ENCODE peak calls at places on chromosomes 4 and X, in five cellular contexts. O is adrenal gland, G is left ventricle myocardium inferior, I is esophagus muscularis mucosa, K is HCT116. M is an unnamed sample.

GRCh38 chr4:52873191-52873590 is 11.1 kb downstream of the RASL11B start:
- DNase-seq in O (no peak), I (no peak), G (no peak), K (peak; percentile 13), M (no peak)

GRCh38 chr4:55781809-55782208 is 37.8 kb upstream of the EXOC1L start:
- DNase-seq in O (no peak), G (no peak), I (no peak), K (no peak), M (no peak)

GRCh38 chr4:124414641-124415040 is 297.9 kb downstream of the ANKRD50 start:
- DNase-seq in O (no peak), G (no peak), K (no peak), I (no peak), M (no peak)

GRCh38 chr4:88320780-88321373 is 36.5 kb upstream of the PPM1K start:
- DNase-seq in I (no peak), O (no peak), G (peak; percentile 17), K (no peak), M (peak; percentile 51)

GRCh38 chr4:83932996-83933395 is 397.1 kb downstream of the GPAT3 start:
- DNase-seq in K (no peak), I (no peak), O (no peak), G (no peak), M (no peak)

GRCh38 chr4:3283916-3284315 is 8.9 kb upstream of the RGS12 start:
- DNase-seq in O (no peak), K (no peak), I (no peak), G (no peak), M (no peak)

GRCh38 chr4:87555751-87556619 is 26.8 kb upstream of the SPARCL1 start:
- DNase-seq in I (peak; percentile 87), K (no peak), G (no peak), O (peak; percentile 68), M (no peak)

GRCh38 chr4:55611358-55612059 is 19.5 kb upstream of the PDCL2 start:
- DNase-seq in O (no peak), K (no peak), G (no peak), I (no peak), M (no peak)

GRCh38 chr4:5890063-5890727 is 2.7 kb downstream of the CRMP1 start:
- DNase-seq in G (no peak), O (no peak), I (no peak), K (no peak), M (no peak)

GRCh38 chrX:72107320-72107719 is 24.4 kb downstream of the RTL5 start:
- DNase-seq in G (no peak), K (no peak), I (no peak), O (no peak), M (no peak)

GRCh38 chrX:153526801-153527599 is 9.6 kb downstream of the ATP2B3 start:
- DNase-seq in K (no peak), I (no peak), O (no peak), G (no peak), M (no peak)

GRCh38 chr4:25527044-25527443 is 128.6 kb upstream of the SLC34A2 start:
- DNase-seq in O (no peak), G (no peak), K (no peak), I (no peak), M (no peak)

GRCh38 chrX:140712413-140713173 is 3.0 kb downstream of the LINC00632 start:
- DNase-seq in O (no peak), I (no peak), G (peak; percentile 39), K (no peak), M (peak; percentile 68)

GRCh38 chr4:156906325-156906724 is 65.3 kb downstream of the PDGFC start:
- DNase-seq in I (no peak), O (no peak), G (no peak), K (no peak), M (no peak)

GRCh38 chr4:127549521-127549920 is 83.2 kb upstream of the INTU start:
- DNase-seq in K (no peak), O (no peak), I (no peak), G (no peak), M (no peak)

GRCh38 chr4:124065941-124066340 is 646.6 kb downstream of the ANKRD50 start:
- DNase-seq in O (no peak), G (no peak), K (no peak), I (no peak), M (no peak)

GRCh38 chrX:132631579-132632232 is 142.9 kb upstream of the MBNL3 start:
- DNase-seq in K (no peak), G (no peak), O (no peak), I (no peak), M (no peak)

GRCh38 chr4:4492161-4492847 is 49.5 kb downstream of the STX18 start:
- DNase-seq in I (no peak), K (no peak), G (no peak), O (no peak), M (no peak)

GRCh38 chr4:13528823-13529129 is 15.5 kb downstream of the NKX3-2 start:
- DNase-seq in O (no peak), G (no peak), I (no peak), K (no peak), M (no peak)
- H3K27me3 ChIP-seq in O (peaks cover 88% of the 10 kb centered on the region), G (peaks cover 100% of the 10 kb centered on the region), I (no peaks in the 10 kb centered on the region), K (no peaks in the 10 kb centered on the region), M (peaks cover 98% of the 10 kb centered on the region)

DNA sequence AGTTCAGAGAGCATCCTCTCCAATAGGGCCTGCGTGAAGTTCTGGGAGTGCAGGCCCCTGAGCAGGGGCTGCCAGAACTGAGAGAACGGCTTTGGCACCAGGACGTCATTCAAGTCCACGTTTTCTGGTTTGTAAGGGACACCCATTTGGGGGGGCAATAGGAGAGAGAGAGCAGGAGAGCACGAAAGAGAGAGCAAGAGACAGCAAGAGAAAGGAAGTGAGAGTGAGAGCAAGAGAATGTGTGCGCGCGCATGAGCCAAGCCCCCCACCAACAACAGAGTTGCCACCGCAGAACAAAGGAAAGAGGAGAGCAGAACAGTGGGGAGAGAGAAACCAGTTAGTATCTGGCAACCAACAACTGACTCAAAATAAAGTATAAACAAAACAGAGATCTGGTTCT is 10.4 kb downstream of the LAS1L start:
- DNase-seq in I (no peak), O (no peak), G (no peak), K (no peak), M (no peak)
- TF ChIP-seq CTCF in I (no peak), O (no peak), G (no peak), K (no peak), M (no peak)

GRCh38 chrX:73215263-73215662 is 612 bp upstream of the NAP1L2 start:
- DNase-seq in O (no peak), G (no peak), I (no peak), K (no peak), M (no peak)
- H3K4me3 ChIP-seq in O (peak overlapping the region; percentile 45), G (peak overlapping the region; percentile 69), I (peak overlapping the region; percentile 65), K (no peak overlapping the region), M (peak overlapping the region; percentile 55)

GRCh38 chr4:184824081-184824775 is 1.5 kb downstream of the ACSL1 start:
- DNase-seq in K (no peak), G (no peak), O (no peak), I (no peak), M (no peak)

GRCh38 chr4:184822356-184822755 is 3.4 kb downstream of the ACSL1 start:
- DNase-seq in G (no peak), I (no peak), K (no peak), O (no peak), M (no peak)

GRCh38 chr4:184826315-184827266 is 823 bp upstream of the ACSL1 start:
- DNase-seq in O (peak; percentile 36), K (no peak), G (peak; percentile 47), I (no peak), M (peak; percentile 76)

GRCh38 chr4:184824776-184825393 is 883 bp downstream of the ACSL1 start:
- DNase-seq in G (no peak), O (no peak), I (no peak), K (no peak), M (no peak)

DNA sequence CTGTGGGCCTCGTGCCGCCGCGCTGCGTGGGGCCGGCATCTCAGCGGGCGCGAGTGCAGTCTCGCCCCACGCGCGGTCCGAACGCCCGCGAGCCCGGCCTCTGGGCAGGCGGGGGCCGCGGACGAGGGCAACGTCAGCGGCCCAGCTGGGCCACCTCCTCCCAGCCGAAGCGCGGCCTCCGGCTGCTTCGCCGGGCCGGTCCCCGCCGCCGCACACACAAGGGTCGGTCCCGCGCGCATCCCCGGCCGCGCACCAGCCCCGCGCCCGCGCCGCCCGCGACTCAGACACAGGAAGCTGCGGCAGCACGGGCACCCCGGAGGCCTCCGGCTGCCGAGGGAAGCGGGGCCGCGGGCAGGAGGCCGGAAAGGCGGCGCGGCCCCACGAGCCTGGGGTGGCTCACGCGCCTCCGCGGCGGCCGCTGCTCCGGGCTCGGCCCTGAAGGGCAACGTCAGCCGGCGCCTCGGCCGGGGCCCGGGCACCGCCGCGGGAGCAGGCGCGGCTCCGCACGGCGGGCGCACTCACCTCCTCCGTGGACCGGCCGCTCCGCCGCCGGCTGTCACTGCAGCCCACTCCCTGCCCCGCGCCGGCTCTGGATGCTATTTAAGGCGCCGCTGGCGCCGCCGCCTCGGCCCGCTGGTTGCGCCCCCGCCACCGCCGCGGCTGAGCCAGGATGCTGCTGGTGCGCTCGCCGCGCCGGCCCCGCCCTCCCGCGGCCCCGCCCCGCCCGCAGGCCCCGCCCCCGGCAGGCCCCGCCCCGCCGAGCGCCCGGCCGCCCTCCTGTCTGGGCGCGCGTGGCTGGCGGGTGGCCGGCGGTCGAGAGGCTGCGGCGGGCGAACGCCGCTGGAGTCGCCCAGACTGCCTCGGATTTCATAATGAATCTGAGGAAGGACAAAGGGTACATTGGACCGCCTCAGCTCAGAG is at the start of gene ACSL1:
- DNase-seq in I (no peak), O (peak; percentile 78), K (no peak), G (peak; percentile 87), M (peak; percentile 92)
- H3K27me3 ChIP-seq in I (no peaks in the 10 kb centered on the region), O (no peaks in the 10 kb centered on the region), K (no peaks in the 10 kb centered on the region), G (no peaks in the 10 kb centered on the region), M (no peaks in the 10 kb centered on the region)

DNA sequence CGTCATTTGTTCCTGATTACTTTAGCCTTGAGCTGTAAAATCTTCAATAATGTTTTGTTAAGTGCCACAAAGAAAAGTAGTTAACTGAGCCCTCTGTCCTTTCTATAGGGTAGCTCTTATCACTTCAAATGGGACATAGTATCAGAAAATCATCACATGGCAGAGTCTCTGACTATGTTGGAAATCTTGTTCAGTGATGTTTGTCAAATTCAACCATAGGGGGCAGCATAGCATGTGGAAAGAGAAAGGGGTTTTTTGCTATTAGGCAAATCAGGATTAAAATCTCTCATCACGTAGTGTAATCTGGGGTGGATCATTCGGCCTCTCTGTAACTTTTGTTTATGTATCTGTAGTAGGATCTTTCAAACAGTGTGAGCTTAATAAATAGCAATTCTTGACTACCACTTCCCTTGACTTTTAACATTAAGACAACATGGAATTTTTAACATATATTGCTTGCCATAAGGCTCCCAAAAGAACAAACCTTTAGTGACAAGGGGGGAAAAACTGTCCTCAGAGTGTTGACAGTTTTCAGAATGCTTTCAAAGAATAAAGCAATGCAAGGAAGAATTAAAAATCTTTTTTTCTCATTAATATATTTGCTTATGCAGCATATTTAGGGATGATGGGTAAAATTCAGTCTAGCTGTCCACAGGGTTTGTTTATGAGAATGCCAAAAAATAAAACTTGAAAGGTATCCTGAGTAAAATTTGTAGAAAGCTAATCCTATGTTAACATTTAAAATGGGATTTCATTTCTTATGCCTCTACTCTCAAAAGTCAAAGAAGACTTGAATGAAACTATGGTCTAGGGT is 127.2 kb downstream of the FBXW7 start:
- DNase-seq in G (no peak), K (peak; percentile 15), I (no peak), O (no peak), M (no peak)
- TF ChIP-seq CTCF in G (peak; percentile 63), K (peak; percentile 64), I (peak; percentile 49), O (peak; percentile 53), M (peak; percentile 59)

GRCh38 chrX:118823263-118824172 is at the start of gene ZCCHC12:
- DNase-seq in G (peak; percentile 16), I (no peak), O (peak; percentile 76), K (peak; percentile 27), M (peak; percentile 56)

GRCh38 chrX:118824173-118824782 is 654 bp downstream of the ZCCHC12 start:
- DNase-seq in I (no peak), O (no peak), K (no peak), G (no peak), M (no peak)
- H3K4me3 ChIP-seq in I (peak overlapping the region; percentile 46), O (peak overlapping the region; percentile 35), K (peak overlapping the region; percentile 33), G (peak overlapping the region; percentile 55), M (peak overlapping the region; percentile 39)

M was measured in lower lobe of right lung.